ENCODE peak calls at places on chromosomes 12 and 14, in six cellular contexts. One of them, this sample, is unnamed. For H3K4me1, the result is how much of the 10 kb centered on the place peaks cover.

GRCh38 chr14:106094654-106095189 is 568.3 kb downstream of the TMEM121 start:
- DNase-seq in spleen: peak
- DNase-seq in heart left ventricle: no peak
- DNase-seq in body of pancreas: peak
- DNase-seq in heart right ventricle: no peak
- DNase-seq in foreskin keratinocyte: no peak
- DNase-seq in this sample: no peak

GRCh38 chr12:40693503-40693863 is 1.2 kb downstream of the CNTN1 start:
- DNase-seq in foreskin keratinocyte: peak
- DNase-seq in spleen: no peak
- DNase-seq in heart right ventricle: no peak
- DNase-seq in heart left ventricle: no peak
- DNase-seq in body of pancreas: peak
- DNase-seq in this sample: peak

GRCh38 chr12:92898755-92899154 is 30.3 kb downstream of the EEA1 start:
- DNase-seq in body of pancreas: no peak
- DNase-seq in heart right ventricle: no peak
- DNase-seq in heart left ventricle: no peak
- DNase-seq in spleen: no peak
- DNase-seq in foreskin keratinocyte: peak
- DNase-seq in this sample: no peak

GRCh38 chr14:74981833-74982232 is 20.9 kb upstream of the EIF2B2 start:
- DNase-seq in heart left ventricle: no peak
- DNase-seq in body of pancreas: no peak
- DNase-seq in foreskin keratinocyte: no peak
- DNase-seq in heart right ventricle: no peak
- DNase-seq in spleen: no peak
- DNase-seq in this sample: no peak

GRCh38 chr12:58253663-58254062 is 312.3 kb downstream of the ATP23 start:
- DNase-seq in heart right ventricle: no peak
- DNase-seq in foreskin keratinocyte: peak
- DNase-seq in spleen: no peak
- DNase-seq in body of pancreas: no peak
- DNase-seq in heart left ventricle: no peak
- DNase-seq in this sample: no peak

GRCh38 chr12:110266381-110266909 is 14.6 kb upstream of the ATP2A2 start:
- DNase-seq in body of pancreas: no peak
- DNase-seq in foreskin keratinocyte: no peak
- DNase-seq in heart right ventricle: no peak
- DNase-seq in heart left ventricle: no peak
- DNase-seq in spleen: no peak
- DNase-seq in this sample: peak

GRCh38 chr14:37969511-37969979 is 238.2 kb upstream of the SSTR1 start:
- DNase-seq in body of pancreas: peak
- DNase-seq in heart left ventricle: no peak
- DNase-seq in foreskin keratinocyte: no peak
- DNase-seq in spleen: no peak
- DNase-seq in heart right ventricle: no peak
- DNase-seq in this sample: no peak

GRCh38 chr12:14942532-14942931 is 4.2 kb upstream of the ERP27 start:
- DNase-seq in body of pancreas: no peak
- DNase-seq in spleen: no peak
- DNase-seq in heart right ventricle: no peak
- DNase-seq in heart left ventricle: no peak
- DNase-seq in foreskin keratinocyte: no peak
- DNase-seq in this sample: no peak

GRCh38 chr12:65779091-65779642 is 45.1 kb upstream of the HMGA2 start:
- DNase-seq in spleen: no peak
- DNase-seq in heart left ventricle: no peak
- DNase-seq in foreskin keratinocyte: peak
- DNase-seq in heart right ventricle: no peak
- DNase-seq in body of pancreas: no peak
- DNase-seq in this sample: no peak

GRCh38 chr14:27056586-27056985 is 458.8 kb upstream of the NOVA1 start:
- DNase-seq in body of pancreas: no peak
- DNase-seq in heart left ventricle: no peak
- DNase-seq in foreskin keratinocyte: no peak
- DNase-seq in heart right ventricle: no peak
- DNase-seq in spleen: no peak
- DNase-seq in this sample: no peak

GRCh38 chr12:118055865-118056773 is 4.9 kb downstream of the WSB2 start:
- DNase-seq in heart left ventricle: no peak
- DNase-seq in body of pancreas: no peak
- DNase-seq in heart right ventricle: no peak
- DNase-seq in foreskin keratinocyte: no peak
- DNase-seq in spleen: no peak
- DNase-seq in this sample: no peak

GRCh38 chr14:39138450-39138849 is 24.3 kb downstream of the GEMIN2 start:
- DNase-seq in heart left ventricle: no peak
- DNase-seq in heart right ventricle: no peak
- DNase-seq in body of pancreas: no peak
- DNase-seq in foreskin keratinocyte: no peak
- DNase-seq in spleen: no peak
- DNase-seq in this sample: no peak

GRCh38 chr12:79690156-79690605 is 583 bp downstream of the PAWR start:
- DNase-seq in foreskin keratinocyte: no peak
- DNase-seq in body of pancreas: peak
- DNase-seq in heart right ventricle: no peak
- DNase-seq in heart left ventricle: peak
- DNase-seq in spleen: peak
- DNase-seq in this sample: peak

GRCh38 chr12:6363330-6364036 is 11.9 kb downstream of the SCNN1A start:
- DNase-seq in heart left ventricle: peak
- DNase-seq in foreskin keratinocyte: no peak
- DNase-seq in body of pancreas: peak
- DNase-seq in spleen: peak
- DNase-seq in heart right ventricle: peak
- DNase-seq in this sample: peak

GRCh38 chr14:80213602-80214001 is 2.3 kb upstream of the DIO2 start:
- DNase-seq in spleen: no peak
- DNase-seq in heart right ventricle: no peak
- DNase-seq in body of pancreas: peak
- DNase-seq in heart left ventricle: peak
- DNase-seq in foreskin keratinocyte: peak
- DNase-seq in this sample: peak

GRCh38 chr14:93949511-93950075 is 22.4 kb downstream of the FAM181A start:
- DNase-seq in body of pancreas: no peak
- DNase-seq in heart right ventricle: no peak
- DNase-seq in foreskin keratinocyte: no peak
- DNase-seq in heart left ventricle: no peak
- DNase-seq in spleen: no peak
- DNase-seq in this sample: no peak

GRCh38 chr12:119840617-119841016 is 36.5 kb downstream of the CIT start:
- DNase-seq in spleen: no peak
- DNase-seq in body of pancreas: no peak
- DNase-seq in heart right ventricle: no peak
- DNase-seq in foreskin keratinocyte: no peak
- DNase-seq in heart left ventricle: no peak
- DNase-seq in this sample: no peak

GRCh38 chr12:126784328-126784921 is 1482.5 kb upstream of the TMEM132C start:
- DNase-seq in spleen: no peak
- DNase-seq in heart right ventricle: peak
- DNase-seq in body of pancreas: peak
- DNase-seq in heart left ventricle: no peak
- DNase-seq in foreskin keratinocyte: peak
- DNase-seq in this sample: no peak

GRCh38 chr12:92186038-92186470 is 40.4 kb upstream of the BTG1 start:
- DNase-seq in heart left ventricle: no peak
- DNase-seq in body of pancreas: no peak
- DNase-seq in foreskin keratinocyte: no peak
- DNase-seq in spleen: no peak
- DNase-seq in heart right ventricle: no peak
- DNase-seq in this sample: no peak

GRCh38 chr12:42128327-42128726 is 16.3 kb downstream of the GXYLT1 start:
- DNase-seq in heart left ventricle: no peak
- DNase-seq in body of pancreas: no peak
- DNase-seq in heart right ventricle: no peak
- DNase-seq in foreskin keratinocyte: peak
- DNase-seq in spleen: no peak
- DNase-seq in this sample: no peak

GRCh38 chr14:104201063-104201462 is 62.7 kb downstream of the KIF26A start:
- DNase-seq in foreskin keratinocyte: no peak
- DNase-seq in heart right ventricle: no peak
- DNase-seq in body of pancreas: no peak
- DNase-seq in heart left ventricle: no peak
- DNase-seq in spleen: no peak
- DNase-seq in this sample: no peak

DNA sequence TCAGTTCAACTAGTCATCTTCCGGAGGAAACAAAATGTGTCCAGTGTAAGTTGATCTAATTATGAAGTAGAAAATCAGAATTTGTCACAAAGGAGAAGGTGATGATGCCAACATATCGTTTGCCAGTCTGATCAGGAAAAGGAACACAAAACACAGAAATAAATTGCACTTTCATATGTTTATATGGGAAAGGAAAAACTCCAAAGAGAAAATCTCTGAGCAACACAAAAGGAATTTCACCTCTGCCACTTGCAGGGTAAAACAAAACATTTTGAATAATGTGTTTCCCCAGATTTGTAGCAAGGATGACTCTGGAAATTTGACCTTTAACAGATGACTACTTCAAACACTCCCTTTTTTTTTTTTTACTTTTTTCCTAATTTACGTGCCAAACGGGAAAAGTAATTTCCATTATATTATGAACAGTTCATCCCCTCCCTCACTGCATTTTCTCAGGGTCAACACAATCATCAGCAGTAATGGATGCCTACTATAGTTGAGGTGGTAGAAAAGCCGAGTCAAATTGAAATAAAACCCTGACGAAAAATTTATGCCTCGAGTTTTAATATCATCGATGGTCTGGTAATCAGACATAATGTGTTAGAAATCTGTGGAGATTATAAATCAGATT is 25.6 kb downstream of the MGAT4C start:
- DNase-seq in heart right ventricle: no peak
- DNase-seq in foreskin keratinocyte: peak
- DNase-seq in spleen: no peak
- DNase-seq in body of pancreas: no peak
- DNase-seq in heart left ventricle: no peak
- DNase-seq in this sample: no peak
- H3K4me1 ChIP-seq in heart right ventricle: under half
- H3K4me1 ChIP-seq in foreskin keratinocyte: under half
- H3K4me1 ChIP-seq in spleen: under half
- H3K4me1 ChIP-seq in body of pancreas: under half
- H3K4me1 ChIP-seq in heart left ventricle: under half
- H3K4me1 ChIP-seq in this sample: under half

GRCh38 chr12:19239046-19239445 is 109.5 kb downstream of the PLEKHA5 start:
- DNase-seq in heart left ventricle: no peak
- DNase-seq in body of pancreas: no peak
- DNase-seq in spleen: no peak
- DNase-seq in foreskin keratinocyte: no peak
- DNase-seq in heart right ventricle: no peak
- DNase-seq in this sample: no peak

GRCh38 chr12:19238520-19238919 is 109.0 kb downstream of the PLEKHA5 start:
- DNase-seq in body of pancreas: no peak
- DNase-seq in heart left ventricle: no peak
- DNase-seq in foreskin keratinocyte: no peak
- DNase-seq in spleen: no peak
- DNase-seq in heart right ventricle: no peak
- DNase-seq in this sample: no peak

GRCh38 chr12:19236656-19237055 is 107.1 kb downstream of the PLEKHA5 start:
- DNase-seq in heart right ventricle: no peak
- DNase-seq in body of pancreas: no peak
- DNase-seq in spleen: no peak
- DNase-seq in foreskin keratinocyte: peak
- DNase-seq in heart left ventricle: peak
- DNase-seq in this sample: no peak

GRCh38 chr12:19234171-19234704 is 104.7 kb downstream of the PLEKHA5 start:
- DNase-seq in spleen: no peak
- DNase-seq in heart left ventricle: no peak
- DNase-seq in heart right ventricle: no peak
- DNase-seq in foreskin keratinocyte: no peak
- DNase-seq in body of pancreas: no peak
- DNase-seq in this sample: no peak

DNA sequence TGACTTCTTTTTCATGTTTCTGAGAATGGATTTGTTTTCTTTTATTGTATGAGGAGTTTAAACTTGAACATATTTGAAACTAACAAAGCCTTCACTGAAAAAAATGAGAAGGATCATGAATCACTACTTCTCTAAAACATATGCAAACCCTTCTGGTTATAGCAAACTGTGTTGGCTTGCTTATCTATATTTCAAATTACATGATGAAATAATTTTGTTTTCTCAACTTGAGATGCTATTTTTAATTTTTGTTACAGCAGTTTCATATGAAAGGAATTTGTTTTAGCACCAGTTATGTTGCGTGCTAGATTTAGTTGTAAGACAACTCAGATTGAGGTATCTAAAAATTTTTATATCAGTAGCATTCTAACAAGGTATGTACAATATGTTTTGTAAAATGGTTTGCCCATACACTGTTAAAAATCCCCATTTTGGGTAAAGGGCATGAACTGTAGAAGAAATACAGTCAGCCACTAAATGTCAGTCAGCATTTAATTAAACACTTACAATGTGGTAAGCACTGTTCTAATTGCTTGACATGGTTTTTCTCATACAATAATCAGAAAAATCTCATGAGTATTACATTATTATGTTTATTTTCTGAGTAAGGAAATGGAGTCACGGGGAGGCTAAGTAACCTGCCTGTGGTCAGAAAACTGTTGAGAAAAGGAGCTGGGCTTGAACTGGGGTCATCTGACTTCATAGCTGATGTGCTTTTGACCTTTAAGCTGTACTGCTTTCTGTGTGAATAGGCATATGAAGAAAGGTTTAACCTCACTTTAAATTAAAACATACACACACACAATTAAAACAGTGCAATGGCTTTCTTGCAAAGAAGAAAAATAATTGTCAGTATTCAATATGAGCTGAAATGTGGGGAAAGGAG is 105.7 kb downstream of the PLEKHA5 start:
- DNase-seq in body of pancreas: no peak
- DNase-seq in heart right ventricle: no peak
- DNase-seq in heart left ventricle: no peak
- DNase-seq in foreskin keratinocyte: no peak
- DNase-seq in spleen: no peak
- DNase-seq in this sample: no peak
- H3K4me1 ChIP-seq in body of pancreas: under half
- H3K4me1 ChIP-seq in heart right ventricle: under half
- H3K4me1 ChIP-seq in heart left ventricle: half or more
- H3K4me1 ChIP-seq in foreskin keratinocyte: under half
- H3K4me1 ChIP-seq in spleen: under half
- H3K4me1 ChIP-seq in this sample: under half

GRCh38 chr12:11824069-11824468 is 174.6 kb downstream of the ETV6 start:
- DNase-seq in spleen: no peak
- DNase-seq in heart right ventricle: no peak
- DNase-seq in heart left ventricle: no peak
- DNase-seq in body of pancreas: no peak
- DNase-seq in foreskin keratinocyte: no peak
- DNase-seq in this sample: no peak
- H3K4me1 ChIP-seq in spleen: under half
- H3K4me1 ChIP-seq in heart right ventricle: under half
- H3K4me1 ChIP-seq in heart left ventricle: half or more
- H3K4me1 ChIP-seq in body of pancreas: under half
- H3K4me1 ChIP-seq in foreskin keratinocyte: under half
- H3K4me1 ChIP-seq in this sample: under half

DNA sequence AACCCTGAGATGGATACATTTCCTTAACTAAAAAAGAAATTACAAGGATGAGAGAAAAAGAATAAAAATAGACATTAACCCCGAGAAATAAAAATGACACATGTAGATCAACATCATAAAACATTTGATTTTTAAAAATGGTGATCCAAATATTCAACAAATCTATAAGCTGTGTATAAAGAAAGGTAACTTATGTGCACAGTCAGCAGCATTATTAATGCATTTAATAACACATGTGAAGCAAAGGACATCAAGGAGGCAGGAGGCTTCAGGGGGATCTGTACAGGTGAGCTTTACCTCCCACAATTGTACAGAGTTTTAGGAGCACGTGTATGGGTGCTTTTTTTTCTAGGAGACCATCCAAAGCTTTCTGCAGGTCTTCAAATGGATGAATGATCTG is 76.1 kb downstream of the MED13L start:
- DNase-seq in foreskin keratinocyte: no peak
- DNase-seq in heart left ventricle: no peak
- DNase-seq in body of pancreas: no peak
- DNase-seq in heart right ventricle: no peak
- DNase-seq in spleen: no peak
- DNase-seq in this sample: no peak
- H3K4me1 ChIP-seq in foreskin keratinocyte: under half
- H3K4me1 ChIP-seq in heart left ventricle: half or more
- H3K4me1 ChIP-seq in body of pancreas: under half
- H3K4me1 ChIP-seq in heart right ventricle: under half
- H3K4me1 ChIP-seq in spleen: under half
- H3K4me1 ChIP-seq in this sample: under half